ENCODE peak calls at places on chromosomes 6 and 20, in eight cellular contexts. L is left ventricle myocardium inferior, Z is uterus, W is psoas muscle, X is PC-9, U is A549, N is fibroblast of lung, H is DND-41. T is an unnamed sample. For H3K4me1, the result is how much of the 10 kb centered on the place peaks cover.

GRCh38 chr6:35727206-35727934 is 9.5 kb upstream of the ARMC12 start:
- DNase-seq in L (peak), Z (peak), W (peak), X (no peak), U (peak), N (peak), H (no peak), T (peak)

GRCh38 chr6:153367006-153367405 is 235.9 kb upstream of the RGS17 start:
- DNase-seq in L (no peak), Z (no peak), W (no peak), X (no peak), U (no peak), N (no peak), H (no peak), T (no peak)

GRCh38 chr6:106199331-106199730 is 113.2 kb downstream of the PRDM1 start:
- DNase-seq in L (no peak), Z (no peak), W (no peak), X (no peak), U (no peak), N (no peak), H (no peak), T (no peak)

GRCh38 chr20:57698191-57698866 is 11.5 kb downstream of the PMEPA1 start:
- DNase-seq in L (no peak), Z (no peak), W (no peak), X (peak), U (peak), N (peak), H (no peak), T (peak)

GRCh38 chr6:36618366-36619355 is 24.5 kb downstream of the SRSF3 start:
- DNase-seq in L (no peak), Z (no peak), W (no peak), X (no peak), U (no peak), N (no peak), H (no peak), T (no peak)

GRCh38 chr20:7231303-7231702 is 463.8 kb downstream of the BMP2 start:
- DNase-seq in L (no peak), Z (no peak), W (no peak), X (no peak), U (no peak), N (no peak), H (no peak), T (no peak)

GRCh38 chr20:51500311-51500710 is 42.2 kb downstream of the NFATC2 start:
- DNase-seq in L (no peak), Z (no peak), W (no peak), X (no peak), U (no peak), N (peak), H (no peak), T (peak)

GRCh38 chr20:46914789-46915359 is 20.2 kb downstream of the EYA2 start:
- DNase-seq in L (no peak), Z (peak), W (peak), X (no peak), U (no peak), N (no peak), H (no peak), T (no peak)

GRCh38 chr6:36025932-36026327 is 1.5 kb upstream of the SLC26A8 start:
- DNase-seq in L (no peak), Z (no peak), W (no peak), X (no peak), U (no peak), N (peak), H (no peak), T (peak)

GRCh38 chr20:12171927-12172581 is 254.4 kb downstream of the BTBD3 start:
- DNase-seq in L (no peak), Z (peak), W (peak), X (no peak), U (no peak), N (peak), H (no peak), T (peak)

GRCh38 chr20:23492292-23492691 is 1.4 kb downstream of the CST8 start:
- DNase-seq in L (no peak), Z (no peak), W (no peak), X (no peak), U (no peak), N (no peak), H (no peak), T (no peak)

GRCh38 chr6:133130863-133131262 is 110.3 kb upstream of the EYA4 start:
- DNase-seq in L (peak), Z (peak), W (peak), X (peak), U (peak), N (peak), H (no peak), T (peak)

GRCh38 chr6:10418862-10419748 is 4.2 kb upstream of the TFAP2A start:
- DNase-seq in L (no peak), Z (no peak), W (no peak), X (peak), U (no peak), N (peak), H (no peak), T (peak)

GRCh38 chr6:46993846-46994245 is 48.3 kb downstream of the ADGRF1 start:
- DNase-seq in L (no peak), Z (no peak), W (no peak), X (peak), U (peak), N (peak), H (no peak), T (peak)

GRCh38 chr6:163419413-163420314 is 5.1 kb downstream of the QKI start:
- DNase-seq in L (no peak), Z (no peak), W (no peak), X (no peak), U (no peak), N (peak), H (no peak), T (peak)

GRCh38 chr6:131949909-131950766 is 1.0 kb downstream of the CCN2 start:
- DNase-seq in L (peak), Z (peak), W (peak), X (no peak), U (peak), N (peak), H (no peak), T (peak)

GRCh38 chr20:19423892-19424620 is 211.6 kb downstream of the SLC24A3 start:
- DNase-seq in L (no peak), Z (no peak), W (no peak), X (no peak), U (no peak), N (no peak), H (no peak), T (no peak)

GRCh38 chr6:170407200-170407599 is 100.6 kb downstream of the FAM120B start:
- DNase-seq in L (no peak), Z (no peak), W (no peak), X (no peak), U (no peak), N (no peak), H (no peak), T (no peak)

GRCh38 chr6:3913077-3913957 is 64.1 kb downstream of the FAM50B start:
- DNase-seq in L (no peak), Z (peak), W (no peak), X (peak), U (peak), N (peak), H (no peak), T (peak)

GRCh38 chr20:56860413-56860812 is 231.3 kb downstream of the TFAP2C start:
- DNase-seq in L (no peak), Z (no peak), W (no peak), X (no peak), U (no peak), N (no peak), H (no peak), T (no peak)

GRCh38 chr6:129635396-129636164 is 74.4 kb downstream of the ARHGAP18 start:
- DNase-seq in L (no peak), Z (no peak), W (no peak), X (no peak), U (no peak), N (peak), H (no peak), T (peak)

GRCh38 chr20:57716202-57716601 is 6.4 kb upstream of the PMEPA1 start:
- DNase-seq in L (no peak), Z (no peak), W (no peak), X (no peak), U (no peak), N (peak), H (no peak), T (peak)

GRCh38 chr6:76026101-76026500 is 46.4 kb downstream of the IMPG1 start:
- DNase-seq in L (no peak), Z (no peak), W (no peak), X (no peak), U (no peak), N (peak), H (peak), T (peak)

GRCh38 chr6:109526905-109527628 is 44.0 kb upstream of the ZBTB24 start:
- DNase-seq in L (no peak), Z (no peak), W (no peak), X (peak), U (peak), N (peak), H (peak), T (peak)

GRCh38 chr6:169857343-169858292 is 106.2 kb downstream of the ERMARD start:
- DNase-seq in L (no peak), Z (no peak), W (no peak), X (no peak), U (no peak), N (no peak), H (no peak), T (no peak)

GRCh38 chr6:10256113-10256690 is 158.7 kb downstream of the TFAP2A start:
- DNase-seq in L (no peak), Z (no peak), W (no peak), X (no peak), U (peak), N (no peak), H (no peak), T (no peak)

GRCh38 chr6:10138917-10139316 is 276.0 kb downstream of the TFAP2A start:
- DNase-seq in L (no peak), Z (no peak), W (no peak), X (no peak), U (no peak), N (peak), H (no peak), T (peak)

GRCh38 chr6:95203153-95203754 is 374.1 kb upstream of the MANEA start:
- DNase-seq in L (no peak), Z (no peak), W (no peak), X (peak), U (no peak), N (peak), H (peak), T (peak)

GRCh38 chr6:159969204-159969912 is 476 bp downstream of the IGF2R start:
- DNase-seq in L (peak), Z (peak), W (peak), X (peak), U (peak), N (peak), H (no peak), T (no peak)

GRCh38 chr6:145929037-145929633 is 35.0 kb downstream of the SHPRH start:
- DNase-seq in L (no peak), Z (no peak), W (no peak), X (peak), U (peak), N (peak), H (no peak), T (peak)

GRCh38 chr20:57432874-57433491 is 41.8 kb downstream of the RBM38 start:
- DNase-seq in L (peak), Z (no peak), W (peak), X (peak), U (no peak), N (peak), H (peak), T (no peak)

GRCh38 chr6:13766201-13766634 is 48.1 kb downstream of the MCUR1 start:
- DNase-seq in L (no peak), Z (no peak), W (no peak), X (peak), U (no peak), N (peak), H (peak), T (peak)

GRCh38 chr6:125815050-125815910 is 24.5 kb downstream of the NCOA7 start:
- DNase-seq in L (no peak), Z (no peak), W (no peak), X (no peak), U (no peak), N (no peak), H (no peak), T (no peak)
- H3K4me1 ChIP-seq in L (half or more), Z (under half), W (under half), X (half or more), U (half or more), N (under half), H (under half), T (under half)

GRCh38 chr6:43725643-43726580 is 38.3 kb upstream of the MRPS18A start:
- DNase-seq in L (no peak), Z (no peak), W (no peak), X (no peak), U (no peak), N (no peak), H (no peak), T (no peak)

GRCh38 chr6:43724354-43724753 is 36.8 kb upstream of the MRPS18A start:
- DNase-seq in L (no peak), Z (no peak), W (no peak), X (no peak), U (no peak), N (no peak), H (no peak), T (no peak)

GRCh38 chr6:43722920-43723565 is 35.5 kb upstream of the MRPS18A start:
- DNase-seq in L (no peak), Z (no peak), W (no peak), X (no peak), U (no peak), N (no peak), H (no peak), T (no peak)

GRCh38 chr6:43724914-43725642 is 37.5 kb upstream of the MRPS18A start:
- DNase-seq in L (peak), Z (peak), W (peak), X (peak), U (no peak), N (peak), H (peak), T (peak)

GRCh38 chr6:43723737-43724295 is 36.2 kb upstream of the MRPS18A start:
- DNase-seq in L (peak), Z (peak), W (no peak), X (peak), U (peak), N (peak), H (peak), T (peak)
- TF ChIP-seq CTCF in L (peak), Z (peak), W (peak), X (peak), U (peak), N (peak), H (peak), T (peak)

DNA sequence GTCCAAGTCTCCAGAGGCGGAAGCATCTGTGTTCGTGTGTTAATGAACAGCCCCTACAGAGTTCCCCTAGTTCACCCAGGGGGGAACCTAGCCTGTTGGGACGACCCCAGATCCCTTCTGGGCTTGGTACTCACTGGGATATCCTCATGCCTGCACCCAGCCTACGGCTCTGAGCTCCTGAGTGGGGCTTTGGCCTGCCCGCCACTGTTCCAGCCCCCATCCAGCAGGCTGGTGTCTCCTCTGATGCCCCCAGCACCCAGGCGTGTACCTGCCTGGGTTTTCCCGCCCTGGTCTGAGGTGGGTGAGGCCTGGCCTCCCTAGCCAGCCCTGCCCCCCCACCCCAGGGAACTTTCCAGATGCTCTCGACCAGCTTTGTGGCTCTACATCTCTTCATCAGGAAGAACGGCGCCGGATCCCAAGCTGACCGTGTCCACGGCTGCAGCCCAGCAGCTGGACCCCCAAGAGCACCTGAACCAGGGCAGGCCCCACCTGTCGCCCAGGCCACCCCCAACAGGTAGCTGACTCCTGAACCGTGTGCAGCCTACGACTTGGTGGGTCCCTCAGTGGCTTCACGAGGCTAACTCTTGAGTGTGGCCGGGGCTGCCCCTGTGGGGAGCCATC is 2.4 kb upstream of the TNFRSF6B start:
- DNase-seq in L (no peak), Z (no peak), W (no peak), X (no peak), U (no peak), N (no peak), H (no peak), T (no peak)
- H3K4me1 ChIP-seq in L (half or more), Z (under half), W (under half), X (under half), U (under half), N (under half), H (under half), T (under half)

DNA sequence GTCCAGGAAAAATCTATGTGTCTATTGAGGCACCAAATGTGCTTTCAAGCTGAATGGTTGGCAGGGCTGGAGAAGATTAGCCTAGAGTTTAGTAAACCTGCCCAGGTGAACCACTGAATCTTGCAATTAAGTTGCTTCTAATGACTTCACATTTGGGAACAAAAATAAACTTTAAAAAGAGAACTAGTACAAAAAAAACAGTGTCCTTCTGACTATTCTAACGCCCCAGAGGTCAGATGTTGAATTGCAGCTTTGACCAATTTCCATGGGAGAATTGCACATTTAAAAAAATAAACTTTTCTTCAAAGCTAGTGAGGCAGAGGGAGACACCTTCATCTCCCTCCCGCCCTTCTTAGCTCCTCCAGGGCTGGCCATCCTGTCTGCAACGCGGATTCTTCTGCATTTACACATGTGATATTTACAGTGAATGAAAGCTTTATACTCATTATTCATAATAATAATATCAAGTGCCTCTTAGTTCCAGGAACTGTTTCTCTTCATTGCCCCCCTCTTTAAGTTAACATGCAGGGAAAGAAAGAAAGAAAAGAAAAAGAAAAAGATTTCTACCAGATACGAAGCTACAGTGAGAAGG is 270.2 kb downstream of the SMOC2 start:
- DNase-seq in L (no peak), Z (no peak), W (no peak), X (no peak), U (no peak), N (no peak), H (no peak), T (no peak)
- TF ChIP-seq CTCF in L (peak), Z (peak), W (peak), X (peak), U (no peak), N (no peak), H (peak), T (peak)

DNA sequence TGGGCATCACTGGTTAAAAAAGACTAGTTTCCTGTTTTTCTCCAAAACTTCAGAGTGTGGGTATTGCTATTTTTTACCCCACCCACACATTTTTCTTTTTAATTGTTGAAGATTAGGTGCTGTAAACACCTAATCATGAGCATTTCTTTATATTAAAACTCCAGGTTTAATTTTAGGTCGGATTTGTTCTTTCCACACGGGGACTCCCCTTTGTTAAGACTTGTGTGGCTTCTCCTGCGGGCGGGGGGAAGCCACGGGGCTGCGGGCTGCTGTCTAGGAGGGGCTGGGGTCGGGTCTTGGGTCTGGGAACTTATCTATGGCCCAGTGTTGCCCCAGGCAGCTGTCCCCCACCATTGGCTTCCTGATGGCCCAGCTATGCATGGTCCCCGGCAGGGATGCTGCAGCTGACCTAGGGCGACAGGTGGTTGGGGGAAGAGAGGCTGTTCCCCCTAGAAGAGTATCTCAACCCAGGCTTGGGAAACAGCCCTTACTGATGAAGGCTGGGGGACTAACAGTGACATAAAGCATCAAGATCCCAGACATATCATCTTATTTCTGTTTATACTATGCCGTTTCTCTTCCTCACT is 87.3 kb downstream of the HIVEP2 start:
- DNase-seq in L (no peak), Z (no peak), W (no peak), X (no peak), U (no peak), N (no peak), H (peak), T (no peak)
- H3K4me1 ChIP-seq in L (under half), Z (under half), W (half or more), X (under half), U (under half), N (under half), H (under half), T (under half)

GRCh38 chr6:53417141-53417540 is 68.4 kb upstream of the ELOVL5 start:
- DNase-seq in L (no peak), Z (no peak), W (no peak), X (no peak), U (no peak), N (no peak), H (no peak), T (no peak)
- TF ChIP-seq CTCF in L (no peak), Z (no peak), W (no peak), X (no peak), U (no peak), N (no peak), H (no peak), T (no peak)